ENCODE peak calls at places on chromosomes 16 and 17, in nine cellular contexts. S is suprapubic skin, E is breast epithelium, K is stomach, X is upper lobe of left lung, B is transverse colon, J is sigmoid colon, F is HCT116, Z is prostate gland. P is an unnamed sample.

GRCh38 chr17:76085731-76086366 is 6.9 kb downstream of the ZACN start:
- DNase-seq in S (no peak), E (no peak), K (no peak), X (no peak), B (no peak), J (no peak), F (no peak), Z (no peak), P (no peak)

GRCh38 chr16:263182-263774 is 12.5 kb downstream of the RGS11 start:
- DNase-seq in S (no peak), E (no peak), K (no peak), X (peak), B (no peak), J (no peak), F (no peak), Z (no peak), P (no peak)

GRCh38 chr16:70685061-70685937 is 554 bp downstream of the MTSS2 start:
- DNase-seq in S (no peak), E (no peak), K (no peak), X (peak), B (no peak), J (no peak), F (no peak), Z (no peak), P (peak)

GRCh38 chr17:40442392-40443195 is 656 bp upstream of the IGFBP4 start:
- DNase-seq in S (peak), E (no peak), K (no peak), X (no peak), B (peak), J (peak), F (no peak), Z (no peak), P (no peak)

GRCh38 chr17:40727447-40728231 is 24.1 kb upstream of the KRT24 start:
- DNase-seq in S (no peak), E (no peak), K (no peak), X (no peak), B (no peak), J (no peak), F (no peak), Z (no peak), P (peak)

GRCh38 chr16:50497592-50497991 is 50.6 kb upstream of the NKD1 start:
- DNase-seq in S (no peak), E (peak), K (no peak), X (no peak), B (no peak), J (no peak), F (no peak), Z (no peak), P (no peak)

GRCh38 chr16:4604401-4604800 is 10.3 kb downstream of the UBALD1 start:
- DNase-seq in S (no peak), E (no peak), K (no peak), X (peak), B (no peak), J (no peak), F (no peak), Z (no peak), P (no peak)

GRCh38 chr17:75721463-75722011 is 278 bp downstream of the ITGB4 start:
- DNase-seq in S (no peak), E (no peak), K (peak), X (no peak), B (peak), J (no peak), F (no peak), Z (no peak), P (no peak)

GRCh38 chr16:70789231-70789926 is 11.6 kb downstream of the VAC14 start:
- DNase-seq in S (peak), E (peak), K (peak), X (peak), B (peak), J (peak), F (no peak), Z (no peak), P (no peak)

GRCh38 chr17:79777844-79778503 is at the start of gene CBX2:
- DNase-seq in S (no peak), E (no peak), K (peak), X (peak), B (peak), J (peak), F (peak), Z (peak), P (peak)

GRCh38 chr17:43015579-43015978 is 6.6 kb downstream of the VAT1 start:
- DNase-seq in S (no peak), E (no peak), K (no peak), X (peak), B (no peak), J (peak), F (no peak), Z (no peak), P (no peak)

GRCh38 chr16:15694499-15694898 is 44.5 kb downstream of the NDE1 start:
- DNase-seq in S (no peak), E (no peak), K (no peak), X (no peak), B (no peak), J (no peak), F (no peak), Z (no peak), P (no peak)

GRCh38 chr16:79587897-79588296 is 12.6 kb downstream of the MAF start:
- DNase-seq in S (no peak), E (no peak), K (no peak), X (no peak), B (no peak), J (no peak), F (no peak), Z (no peak), P (no peak)

GRCh38 chr16:71895679-71896385 is 501 bp downstream of the IST1 start:
- DNase-seq in S (no peak), E (peak), K (peak), X (peak), B (peak), J (peak), F (no peak), Z (peak), P (no peak)

GRCh38 chr17:71110326-71110725 is 941.0 kb downstream of the KCNJ2 start:
- DNase-seq in S (no peak), E (no peak), K (no peak), X (no peak), B (no peak), J (no peak), F (peak), Z (no peak), P (no peak)

DNA sequence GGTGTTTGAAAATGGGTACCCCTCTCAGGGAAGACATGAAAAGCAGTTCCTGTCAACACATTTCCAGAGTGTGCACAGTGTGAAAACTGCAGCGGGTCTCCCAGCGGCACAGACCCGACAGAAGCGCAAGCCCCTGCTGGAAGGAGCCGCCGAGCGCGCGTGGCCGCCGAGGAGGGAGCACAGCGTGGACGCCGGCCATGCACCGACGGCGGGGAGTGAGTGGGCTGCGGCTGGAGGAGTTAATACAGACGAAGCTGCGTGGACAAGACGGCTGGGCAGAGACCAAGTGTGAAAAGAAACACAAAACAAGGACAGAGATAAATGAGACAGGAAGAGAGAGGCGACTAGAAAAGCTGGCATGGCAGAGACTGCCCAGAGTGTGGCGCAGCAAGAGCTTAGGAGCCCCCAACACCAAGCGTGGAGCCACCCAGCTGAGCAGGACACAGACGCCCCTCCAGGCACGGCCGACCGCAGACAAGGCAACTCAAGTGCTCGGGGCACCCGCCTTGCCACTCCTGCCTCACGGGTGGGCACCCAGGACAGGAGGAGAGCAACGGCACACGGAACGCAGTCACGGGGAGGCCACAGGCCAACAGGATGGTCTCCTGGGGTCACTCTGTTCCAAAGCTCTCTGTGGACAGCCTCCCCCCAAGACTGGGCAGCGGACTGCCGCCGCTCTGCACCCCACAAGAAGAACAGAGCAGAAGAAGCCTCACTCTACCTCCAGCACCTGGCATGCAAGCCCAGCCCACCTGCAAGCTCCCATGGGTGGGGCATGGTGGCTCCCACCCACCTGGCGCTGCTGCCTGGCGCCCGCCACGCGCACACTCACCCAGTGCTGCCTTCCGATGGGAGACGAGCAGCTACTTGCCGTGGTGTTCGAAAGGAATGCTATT is 16.6 kb downstream of the SLC16A3 start:
- DNase-seq in S (no peak), E (no peak), K (no peak), X (peak), B (no peak), J (peak), F (no peak), Z (no peak), P (no peak)
- TF ChIP-seq POLR2AphosphoS5 in S (no peak), E (no peak), K (no peak), X (no peak), B (no peak), J (no peak), F (peak), Z (peak), P (peak)

DNA sequence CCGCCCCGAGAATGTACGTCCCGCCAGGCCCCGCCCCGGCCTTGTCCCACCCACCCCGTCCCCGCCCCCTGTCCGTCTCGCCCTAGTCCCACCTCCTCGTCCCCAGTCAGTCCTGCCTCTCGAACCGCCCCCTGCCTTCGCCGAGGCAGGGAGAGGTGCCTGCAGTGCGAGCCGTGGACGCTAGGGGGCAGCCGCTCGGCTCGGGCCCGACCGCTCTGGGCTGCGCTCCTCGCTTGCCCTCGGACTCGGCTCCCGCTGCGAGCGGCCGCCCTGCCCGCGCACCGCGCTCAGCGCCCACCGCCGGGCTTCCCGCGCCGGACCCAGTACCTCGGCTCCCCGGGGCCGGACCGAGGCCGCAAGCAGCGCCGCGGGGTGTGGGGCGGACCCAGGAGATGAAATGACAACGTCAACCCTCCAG is at the start of gene VPS4A:
- DNase-seq in S (peak), E (peak), K (peak), X (peak), B (peak), J (peak), F (peak), Z (peak), P (peak)
- TF ChIP-seq POLR2A in S (no peak), E (no peak), K (no peak), X (no peak), B (no peak), J (no peak), F (peak), Z (peak), P (no peak)

DNA sequence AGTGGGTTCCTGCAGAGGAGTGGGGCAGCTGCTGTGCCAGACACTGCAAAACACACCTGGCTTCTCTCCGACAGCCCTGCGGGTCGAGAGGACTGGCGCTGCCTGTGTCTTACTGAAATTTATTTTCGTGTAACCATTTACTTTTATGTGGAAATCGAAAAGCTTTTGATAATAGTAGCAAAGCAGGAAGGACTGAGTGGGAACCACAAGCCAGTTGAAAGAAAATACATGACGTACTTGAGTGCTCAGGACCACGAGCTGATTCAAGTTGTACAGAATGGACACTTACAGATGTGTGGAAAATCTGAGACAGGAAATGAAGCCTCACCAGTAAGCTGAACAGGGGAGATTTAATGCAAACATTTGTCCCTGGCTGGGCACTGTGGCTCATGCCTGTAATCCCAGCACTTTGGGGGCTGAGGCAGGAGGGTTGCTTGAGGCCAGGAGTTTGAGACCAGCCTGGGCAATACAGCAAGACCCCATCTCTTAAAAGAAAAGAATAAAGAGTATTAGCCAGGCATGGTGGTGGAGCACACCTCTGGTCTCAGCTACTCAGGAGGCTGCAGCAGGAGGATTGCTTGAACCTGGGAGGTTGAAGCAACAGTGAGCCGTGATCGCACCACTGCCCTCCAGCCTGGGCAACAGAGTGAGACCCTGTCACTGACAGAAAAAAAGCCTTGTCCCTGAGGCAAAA is 11.3 kb upstream of the RPL13 start:
- DNase-seq in S (no peak), E (no peak), K (no peak), X (no peak), B (no peak), J (no peak), F (no peak), Z (no peak), P (no peak)
- TF ChIP-seq POLR2AphosphoS5 in S (no peak), E (no peak), K (no peak), X (no peak), B (no peak), J (no peak), F (no peak), Z (no peak), P (no peak)

DNA sequence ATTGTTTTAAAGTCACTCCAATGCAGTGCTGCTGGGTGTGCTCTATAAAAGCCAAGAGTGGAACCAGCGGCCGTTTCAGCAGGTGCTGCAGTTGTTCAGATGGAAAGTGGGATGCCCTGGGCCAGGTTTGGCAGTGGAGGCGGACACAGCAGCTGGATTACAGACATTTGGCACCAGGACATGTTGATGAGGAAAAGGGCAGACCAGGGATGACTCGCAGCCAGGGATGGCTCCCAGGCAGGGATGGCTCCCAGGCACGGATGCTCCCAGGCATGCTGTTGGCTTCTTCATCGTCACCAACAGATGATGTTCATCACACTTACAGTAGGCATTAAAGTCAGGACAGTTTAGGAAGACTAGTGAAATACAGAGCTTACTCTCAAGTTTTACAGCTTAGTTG is 10.0 kb downstream of the GAN start:
- DNase-seq in S (no peak), E (no peak), K (no peak), X (peak), B (no peak), J (peak), F (no peak), Z (no peak), P (no peak)
- TF ChIP-seq POLR2A in S (no peak), E (no peak), K (no peak), X (no peak), B (no peak), J (no peak), F (no peak), Z (no peak), P (no peak)

GRCh38 chr17:8226536-8227237 is 16.3 kb upstream of the AURKB start:
- DNase-seq in S (peak), E (peak), K (peak), X (no peak), B (peak), J (peak), F (peak), Z (peak), P (no peak)

GRCh38 chr17:8227238-8227581 is 16.8 kb upstream of the AURKB start:
- DNase-seq in S (no peak), E (no peak), K (no peak), X (no peak), B (no peak), J (no peak), F (no peak), Z (no peak), P (no peak)

GRCh38 chr17:8223356-8224063 is 13.1 kb upstream of the AURKB start:
- DNase-seq in S (peak), E (peak), K (peak), X (peak), B (peak), J (peak), F (no peak), Z (peak), P (no peak)

GRCh38 chr17:8224891-8225812 is 14.8 kb upstream of the AURKB start:
- DNase-seq in S (no peak), E (no peak), K (no peak), X (peak), B (no peak), J (no peak), F (no peak), Z (no peak), P (no peak)

GRCh38 chr17:8225813-8226535 is 15.6 kb upstream of the AURKB start:
- DNase-seq in S (no peak), E (no peak), K (peak), X (no peak), B (peak), J (no peak), F (peak), Z (no peak), P (no peak)
- TF ChIP-seq POLR2AphosphoS5 in S (no peak), E (no peak), K (no peak), X (no peak), B (no peak), J (no peak), F (no peak), Z (no peak), P (no peak)